ENCODE peak calls at places on chromosome 14, in eight cellular contexts. O is fibroblast of villous mesenchyme, G is lower leg skin, W is astrocyte of the spinal cord, E is colonic mucosa, V is endodermal cell, J is IMR-90, Y is GM12865. M is an unnamed sample.

GRCh38 chr14:106844608-106845285 is 1318.4 kb downstream of the TMEM121 start:
- DNase-seq in O (peak), G (peak), W (no peak), E (peak), V (no peak), J (no peak), Y (peak), M (peak)

GRCh38 chr14:65222434-65222833 is 120.1 kb upstream of the MAX start:
- DNase-seq in O (peak), G (no peak), W (peak), E (peak), V (peak), J (peak), Y (peak), M (peak)

GRCh38 chr14:76080009-76080408 is 71.7 kb upstream of the GPATCH2L start:
- DNase-seq in O (no peak), G (no peak), W (no peak), E (no peak), V (no peak), J (no peak), Y (no peak), M (no peak)

GRCh38 chr14:59819446-59820088 is 51.0 kb downstream of the RTN1 start:
- DNase-seq in O (no peak), G (no peak), W (no peak), E (no peak), V (no peak), J (no peak), Y (no peak), M (no peak)

GRCh38 chr14:21106506-21107359 is 5.9 kb downstream of the TMEM253 start:
- DNase-seq in O (peak), G (peak), W (peak), E (peak), V (peak), J (peak), Y (peak), M (peak)

GRCh38 chr14:46490150-46490769 is 161.3 kb downstream of the RPL10L start:
- DNase-seq in O (no peak), G (no peak), W (no peak), E (peak), V (peak), J (no peak), Y (peak), M (no peak)

GRCh38 chr14:21169587-21169986 is 13.7 kb upstream of the OR5AU1 start:
- DNase-seq in O (no peak), G (no peak), W (no peak), E (no peak), V (no peak), J (no peak), Y (no peak), M (no peak)

GRCh38 chr14:101586531-101587402 is 25.5 kb downstream of the DIO3 start:
- DNase-seq in O (no peak), G (no peak), W (no peak), E (no peak), V (peak), J (no peak), Y (no peak), M (no peak)

GRCh38 chr14:50023671-50024490 is 92.5 kb downstream of the VCPKMT start:
- DNase-seq in O (peak), G (peak), W (peak), E (no peak), V (no peak), J (peak), Y (no peak), M (no peak)

GRCh38 chr14:49986344-49987014 is 93.6 kb downstream of the ARF6 start:
- DNase-seq in O (no peak), G (no peak), W (peak), E (no peak), V (no peak), J (peak), Y (peak), M (no peak)

DNA sequence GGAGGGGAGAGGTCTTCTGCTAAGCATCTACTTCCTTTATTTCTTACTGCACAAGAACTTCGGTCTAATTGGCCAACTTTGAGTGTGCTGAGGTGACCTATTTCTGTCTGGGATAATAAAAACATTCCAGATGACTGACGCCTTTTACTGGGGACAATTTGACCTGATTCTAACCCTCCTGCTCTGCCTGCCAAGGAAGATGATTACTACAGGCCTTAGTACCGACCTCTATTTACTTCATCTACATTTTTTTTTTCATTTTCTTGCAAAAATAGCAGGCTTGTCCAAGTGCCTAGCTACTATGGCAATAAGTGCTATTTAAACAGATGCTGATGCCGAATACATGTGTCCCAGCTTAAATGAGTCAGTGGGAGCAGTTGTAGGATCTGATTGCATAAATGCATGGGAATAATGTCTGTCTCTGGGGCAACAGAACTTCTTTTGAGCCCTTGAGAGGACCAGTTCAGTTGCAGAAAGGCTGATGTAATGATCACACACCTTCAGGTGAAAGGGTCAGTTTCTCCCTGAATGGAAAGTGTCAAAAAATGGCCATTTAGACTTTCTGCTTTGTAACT is 254.3 kb downstream of the RGS6 start:
- DNase-seq in O (no peak), G (no peak), W (no peak), E (no peak), V (no peak), J (no peak), Y (no peak), M (peak)
- H3K4me3 ChIP-seq in O (no peak), G (no peak), W (no peak), E (no peak), V (no peak), J (no peak), Y (no peak), M (no peak)

DNA sequence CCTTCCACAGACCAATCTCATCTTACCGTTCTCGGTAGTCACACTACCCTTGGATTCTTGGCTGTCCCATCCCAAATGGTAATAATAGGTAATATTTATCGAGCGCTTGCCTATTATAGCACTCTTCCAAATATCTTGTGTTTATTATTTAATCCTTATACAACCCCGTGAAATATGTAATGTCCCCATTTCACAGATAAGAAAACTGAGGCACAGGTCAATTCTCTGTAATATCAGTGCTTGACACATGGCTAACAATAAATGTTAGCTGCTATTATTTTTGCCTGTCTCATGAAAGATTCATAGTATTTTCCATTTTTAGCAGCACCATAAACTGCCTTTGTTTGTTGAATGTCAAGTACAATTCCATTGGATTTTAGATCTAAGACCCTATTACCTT is 4.5 kb downstream of the TMX1 start:
- DNase-seq in O (no peak), G (no peak), W (no peak), E (no peak), V (no peak), J (no peak), Y (no peak), M (no peak)
- H3K4me3 ChIP-seq in O (no peak), G (no peak), W (no peak), E (no peak), V (no peak), J (no peak), Y (no peak), M (no peak)

DNA sequence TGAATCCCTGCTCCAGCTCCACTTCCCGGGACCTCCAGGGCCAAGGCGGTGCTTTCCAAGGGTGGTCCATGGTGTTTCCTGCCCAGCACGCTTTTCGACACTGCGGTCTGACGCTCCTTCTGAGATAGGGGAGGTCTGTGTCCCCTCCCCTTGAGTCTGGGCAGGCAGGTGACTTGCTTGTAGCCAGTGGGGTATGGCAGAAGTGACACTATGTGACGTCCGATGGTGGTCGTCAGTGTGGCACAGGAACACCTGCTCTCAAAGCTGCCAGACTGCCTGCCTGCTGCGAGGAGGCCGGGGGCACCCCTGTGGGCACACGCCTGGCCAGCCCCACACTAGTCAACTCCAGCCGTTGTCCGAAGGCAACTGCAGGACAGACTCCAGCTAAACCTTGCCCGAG is 16.0 kb upstream of the TRAF3 start:
- DNase-seq in O (no peak), G (no peak), W (no peak), E (no peak), V (no peak), J (no peak), Y (no peak), M (no peak)
- H3K4me3 ChIP-seq in O (no peak), G (no peak), W (no peak), E (no peak), V (no peak), J (no peak), Y (no peak), M (no peak)

GRCh38 chr14:94649543-94650443 is 37.6 kb downstream of the SERPINA3 start:
- DNase-seq in O (no peak), G (no peak), W (no peak), E (no peak), V (no peak), J (no peak), Y (no peak), M (no peak)

GRCh38 chr14:94648801-94649200 is 36.6 kb downstream of the SERPINA3 start:
- DNase-seq in O (no peak), G (no peak), W (no peak), E (no peak), V (no peak), J (no peak), Y (no peak), M (no peak)

GRCh38 chr14:94653321-94653720 is 41.1 kb downstream of the SERPINA3 start:
- DNase-seq in O (no peak), G (no peak), W (no peak), E (no peak), V (no peak), J (no peak), Y (no peak), M (no peak)

GRCh38 chr14:94650444-94650775 is 38.2 kb downstream of the SERPINA3 start:
- DNase-seq in O (no peak), G (no peak), W (no peak), E (no peak), V (no peak), J (no peak), Y (no peak), M (no peak)

DNA sequence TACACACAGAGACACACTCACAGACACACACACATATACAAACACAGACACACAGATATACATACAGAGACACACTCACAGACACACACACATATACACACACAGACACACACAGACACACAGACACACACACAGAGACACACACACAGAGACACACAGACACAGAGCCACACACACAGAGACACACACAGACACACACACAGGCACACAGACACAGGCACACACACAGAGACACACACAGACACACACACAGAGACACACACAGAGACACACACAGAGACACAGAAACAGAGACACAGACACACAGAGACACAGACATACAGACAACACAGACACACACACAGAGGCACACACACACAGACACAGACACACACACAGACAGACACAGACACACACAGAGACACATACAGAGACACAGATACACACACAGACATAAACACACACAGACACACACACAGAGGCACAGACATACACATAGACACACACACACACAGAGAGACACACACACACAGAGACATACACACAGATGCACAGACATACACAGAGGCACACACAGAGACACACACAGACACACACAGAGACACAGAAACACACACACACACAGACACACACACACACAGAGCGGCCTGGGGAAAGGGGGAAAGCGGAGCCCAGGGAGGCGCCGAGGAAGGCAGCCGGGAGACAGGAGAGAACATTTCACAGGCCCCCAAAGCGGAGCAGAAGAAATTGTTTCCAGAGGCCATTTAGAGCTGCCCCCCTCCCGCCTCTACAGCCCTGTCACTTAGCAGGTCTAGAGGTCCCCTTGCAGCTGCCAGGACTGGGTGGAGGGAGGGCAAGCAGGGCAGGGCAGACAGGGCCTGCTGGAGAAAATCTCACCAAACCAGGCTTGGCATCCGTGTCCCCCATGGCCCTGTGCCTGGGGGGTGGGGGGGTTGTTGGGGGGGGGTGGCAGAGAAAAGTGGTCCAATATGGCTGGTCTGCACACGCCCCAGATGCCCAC is 38.9 kb downstream of the SERPINA3 start:
- DNase-seq in O (no peak), G (no peak), W (no peak), E (no peak), V (no peak), J (no peak), Y (no peak), M (no peak)
- H3K4me3 ChIP-seq in O (no peak), G (no peak), W (no peak), E (no peak), V (no peak), J (no peak), Y (no peak), M (no peak)

GRCh38 chr14:99742509-99743487 is 50.4 kb upstream of the EML1 start:
- DNase-seq in O (no peak), G (no peak), W (no peak), E (no peak), V (no peak), J (no peak), Y (no peak), M (no peak)

GRCh38 chr14:99744873-99745224 is 48.4 kb upstream of the EML1 start:
- DNase-seq in O (no peak), G (no peak), W (no peak), E (no peak), V (no peak), J (no peak), Y (no peak), M (no peak)

GRCh38 chr14:99742074-99742473 is 51.1 kb upstream of the EML1 start:
- DNase-seq in O (no peak), G (no peak), W (no peak), E (no peak), V (no peak), J (no peak), Y (no peak), M (no peak)

GRCh38 chr14:99745307-99745951 is 47.8 kb upstream of the EML1 start:
- DNase-seq in O (peak), G (no peak), W (peak), E (no peak), V (no peak), J (peak), Y (no peak), M (no peak)

GRCh38 chr14:99744199-99744872 is 48.9 kb upstream of the EML1 start:
- DNase-seq in O (peak), G (no peak), W (peak), E (no peak), V (peak), J (peak), Y (no peak), M (no peak)
- H3K4me3 ChIP-seq in O (no peak), G (no peak), W (no peak), E (no peak), V (no peak), J (no peak), Y (no peak), M (no peak)

DNA sequence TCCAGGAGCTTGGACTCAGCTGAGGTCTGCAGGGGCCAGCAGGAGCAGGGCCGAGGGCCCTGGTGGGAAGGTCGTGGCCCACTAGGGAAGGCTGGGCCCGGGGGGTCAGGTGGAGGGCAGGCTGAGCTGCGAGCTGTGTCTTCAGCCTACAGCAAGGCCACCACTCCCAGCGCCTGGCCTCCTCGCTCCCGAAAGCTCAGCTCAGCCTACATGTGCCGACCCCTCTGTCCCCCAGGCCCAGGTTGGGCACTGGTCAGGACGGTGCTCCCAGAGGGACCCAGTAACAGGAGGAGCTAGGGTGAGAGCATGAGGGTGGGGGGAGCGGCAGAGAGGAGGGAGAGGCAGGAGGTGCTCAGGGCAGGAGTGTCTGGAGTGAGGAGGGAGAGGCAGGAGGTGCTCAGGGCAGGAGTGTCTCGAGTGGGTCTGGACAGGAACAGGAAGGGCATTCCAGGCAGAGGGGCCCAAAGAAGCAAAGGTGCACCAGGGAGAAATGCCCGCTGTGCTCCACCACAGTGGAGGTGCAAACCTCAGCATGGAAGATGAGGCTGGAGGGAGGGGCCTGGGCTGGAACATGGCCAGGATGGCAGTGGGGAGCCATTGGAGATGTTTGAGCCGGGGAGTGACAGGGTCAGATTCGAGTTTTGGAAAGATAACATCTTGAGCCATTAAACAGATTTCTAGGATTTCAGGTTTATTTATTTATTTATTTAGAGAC is 29.1 kb upstream of the GPR132 start:
- DNase-seq in O (no peak), G (no peak), W (no peak), E (no peak), V (no peak), J (no peak), Y (no peak), M (no peak)
- H3K4me3 ChIP-seq in O (peak), G (no peak), W (peak), E (peak), V (peak), J (peak), Y (peak), M (no peak)

DNA sequence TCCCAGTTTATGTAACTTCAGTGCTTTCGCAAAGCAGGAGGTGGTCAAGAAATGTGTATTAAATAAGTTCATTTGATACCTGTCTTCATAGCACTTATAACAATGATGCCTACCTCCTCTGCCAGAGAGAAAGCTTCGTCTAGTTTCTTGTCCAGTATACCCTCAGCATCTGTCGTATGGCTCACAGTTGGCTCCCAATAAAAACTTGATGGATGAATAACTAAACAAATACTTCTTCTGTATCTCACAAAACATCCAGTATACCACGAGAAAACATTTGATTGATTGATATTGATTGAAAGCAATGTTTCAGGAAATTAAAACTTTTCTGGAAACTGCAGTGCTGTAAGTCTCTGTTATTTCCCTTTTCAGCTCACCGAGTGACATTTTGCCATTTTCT is 26.9 kb upstream of the PTGDR start:
- DNase-seq in O (no peak), G (no peak), W (no peak), E (no peak), V (no peak), J (no peak), Y (no peak), M (no peak)
- H3K4me3 ChIP-seq in O (no peak), G (no peak), W (no peak), E (no peak), V (no peak), J (no peak), Y (no peak), M (no peak)

GRCh38 chr14:42277840-42278239 is 671.2 kb downstream of the LRFN5 start:
- DNase-seq in O (no peak), G (no peak), W (no peak), E (no peak), V (no peak), J (no peak), Y (no peak), M (no peak)
- H3K4me3 ChIP-seq in O (no peak), G (no peak), W (no peak), E (no peak), V (no peak), J (no peak), Y (no peak), M (no peak)

M was measured in body of pancreas.